ENCODE peak calls at places on chromosome 1, in seven cellular contexts. R is lung; U is glutamatergic neuron; A is AG08396; E is activated CD4-positive, alpha-beta T cell treated with anti-CD3 and anti-CD28 coated beads, Interleukin-2, amount 10 ng/mL, durations not matched to agents 7 days and 5 days; S is AG04449; G is Peyer's patch. B is an unnamed sample.

GRCh38 chr1:12407050-12407961 is 177.5 kb downstream of the VPS13D start:
- DNase-seq in S (no peak), E (peak), G (no peak), A (peak), R (no peak), U (no peak), B (no peak)

GRCh38 chr1:88276158-88276557 is 407.9 kb upstream of the PKN2 start:
- DNase-seq in S (peak), A (peak), G (no peak), E (no peak), R (no peak), U (no peak), B (peak)

GRCh38 chr1:160161965-160162705 is 10.7 kb downstream of the ATP1A4 start:
- DNase-seq in U (peak), S (no peak), A (peak), G (no peak), E (no peak), R (no peak), B (no peak)

GRCh38 chr1:201639826-201640225 is 100.9 kb downstream of the NAV1 start:
- DNase-seq in A (no peak), E (no peak), S (no peak), R (no peak), U (no peak), G (no peak), B (no peak)

GRCh38 chr1:198024782-198025181 is 107.6 kb downstream of the LHX9 start:
- DNase-seq in E (no peak), R (no peak), S (no peak), A (no peak), G (no peak), U (no peak), B (no peak)

GRCh38 chr1:15279576-15280230 is 32.7 kb downstream of the FHAD1 start:
- DNase-seq in E (no peak), G (no peak), S (no peak), A (no peak), U (no peak), R (no peak), B (no peak)

GRCh38 chr1:119554188-119554587 is 47.2 kb downstream of the HSD3B1 start:
- DNase-seq in A (peak), G (no peak), S (peak), U (no peak), E (no peak), R (peak), B (no peak)

GRCh38 chr1:226908913-226909312 is 31.2 kb upstream of the COQ8A start:
- DNase-seq in A (no peak), E (no peak), S (no peak), U (no peak), G (no peak), R (no peak), B (no peak)

GRCh38 chr1:241423541-241424479 is 66.8 kb upstream of the RGS7 start:
- DNase-seq in A (peak), S (no peak), U (peak), G (peak), E (peak), R (no peak), B (no peak)

GRCh38 chr1:201153474-201154388 is 543 bp downstream of the TMEM9 start:
- DNase-seq in A (no peak), E (no peak), U (no peak), R (peak), G (peak), S (no peak), B (peak)

GRCh38 chr1:81432089-81432488 is 368.6 kb upstream of the ADGRL2 start:
- DNase-seq in E (no peak), U (no peak), S (no peak), R (no peak), A (no peak), G (no peak), B (no peak)

GRCh38 chr1:182259229-182259872 is 132.2 kb downstream of the GLUL start:
- DNase-seq in A (peak), U (no peak), R (peak), E (peak), G (no peak), S (no peak), B (no peak)

GRCh38 chr1:41428736-41429640 is 55.5 kb downstream of the EDN2 start:
- DNase-seq in A (no peak), S (no peak), U (no peak), G (no peak), E (no peak), R (no peak), B (no peak)

GRCh38 chr1:9449106-9449627 is 90.1 kb upstream of the SLC25A33 start:
- DNase-seq in S (peak), U (no peak), R (no peak), A (no peak), G (no peak), E (no peak), B (no peak)

GRCh38 chr1:178645157-178645825 is 79.8 kb upstream of the RALGPS2 start:
- DNase-seq in R (no peak), G (no peak), E (no peak), A (no peak), S (no peak), U (peak), B (no peak)

GRCh38 chr1:240663160-240663879 is 51.4 kb upstream of the GREM2 start:
- DNase-seq in A (peak), S (peak), U (no peak), R (no peak), E (no peak), G (no peak), B (no peak)

GRCh38 chr1:172451002-172451443 is 7.2 kb upstream of the PIGC start:
- DNase-seq in G (peak), E (no peak), A (peak), S (no peak), U (no peak), R (no peak), B (peak)

B was measured in RCC 7860.